ENCODE peak calls at places on chromosomes 1 and 21, in seven cellular contexts. A is fibroblast of the aortic adventitia, P is GM20000, B is adrenal gland, L is fibroblast of pulmonary artery, Q is WTC11, Y is pancreas. O is an unnamed sample.

GRCh38 chr1:21300774-21301173 is 10.5 kb upstream of the ECE1 start:
- DNase-seq in A (no peak), P (no peak), B (no peak), L (no peak), Q (no peak), Y (no peak), O (no peak)

GRCh38 chr1:9234223-9235122 is at the start of gene H6PD:
- DNase-seq in A (peak; percentile 70), P (peak; percentile 99), B (peak; percentile 90), L (peak; percentile 84), Q (peak; percentile 76), Y (peak; percentile 81), O (peak; percentile 90)

GRCh38 chr21:29237110-29238051 is 61.3 kb upstream of the BACH1 start:
- DNase-seq in A (peak; percentile 73), P (peak; percentile 17), B (no peak), L (no peak), Q (no peak), Y (no peak), O (no peak)

GRCh38 chr1:15948091-15948591 is 27.8 kb downstream of the ZBTB17 start:
- DNase-seq in A (peak; percentile 18), P (peak; percentile 24), B (peak; percentile 23), L (no peak), Q (no peak), Y (no peak), O (no peak)

GRCh38 chr1:244941121-244941520 is 76.8 kb upstream of the HNRNPU start:
- DNase-seq in A (no peak), P (peak; percentile 76), B (no peak), L (no peak), Q (no peak), Y (no peak), O (no peak)

GRCh38 chr1:214448536-214448935 is 102.9 kb downstream of the PTPN14 start:
- DNase-seq in A (no peak), P (no peak), B (no peak), L (no peak), Q (no peak), Y (no peak), O (no peak)

GRCh38 chr1:167707942-167708341 is 13.8 kb upstream of the MPZL1 start:
- DNase-seq in A (no peak), P (no peak), B (no peak), L (no peak), Q (no peak), Y (no peak), O (no peak)

GRCh38 chr1:159088050-159088449 is 11.5 kb upstream of the AIM2 start:
- DNase-seq in A (peak; percentile 84), P (no peak), B (no peak), L (peak; percentile 80), Q (no peak), Y (no peak), O (no peak)

GRCh38 chr1:27645071-27645415 is 10.1 kb upstream of the FGR start:
- DNase-seq in A (no peak), P (no peak), B (no peak), L (no peak), Q (no peak), Y (no peak), O (no peak)

GRCh38 chr1:36154765-36155559 is 998 bp upstream of the MAP7D1 start:
- DNase-seq in A (no peak), P (no peak), B (peak; percentile 64), L (no peak), Q (peak; percentile 38), Y (no peak), O (peak; percentile 38)

GRCh38 chr1:23628951-23629387 is 62.6 kb upstream of the RPL11 start:
- DNase-seq in A (no peak), P (no peak), B (no peak), L (no peak), Q (no peak), Y (no peak), O (no peak)

GRCh38 chr1:110548381-110548780 is 29.4 kb upstream of the KCNA10 start:
- DNase-seq in A (no peak), P (peak; percentile 34), B (no peak), L (peak; percentile 21), Q (peak; percentile 52), Y (no peak), O (peak; percentile 39)

GRCh38 chr1:145978860-145979745 is 14.6 kb downstream of the POLR3GL start:
- DNase-seq in A (peak; percentile 100), P (peak; percentile 89), B (peak; percentile 99), L (peak; percentile 100), Q (peak; percentile 80), Y (peak; percentile 77), O (peak; percentile 72)

GRCh38 chr1:7149080-7149838 is 364.0 kb downstream of the CAMTA1 start:
- DNase-seq in A (no peak), P (no peak), B (no peak), L (peak; percentile 3), Q (peak; percentile 51), Y (peak; percentile 58), O (peak; percentile 45)

GRCh38 chr1:193680924-193681316 is 494.5 kb upstream of the B3GALT2 start:
- DNase-seq in A (no peak), P (no peak), B (no peak), L (no peak), Q (no peak), Y (no peak), O (no peak)

GRCh38 chr1:51642739-51643142 is 25.8 kb downstream of the OSBPL9 start:
- DNase-seq in A (peak; percentile 96), P (no peak), B (no peak), L (peak; percentile 96), Q (no peak), Y (no peak), O (no peak)

GRCh38 chr1:18247151-18247550 is 139.6 kb downstream of the IGSF21 start:
- DNase-seq in A (no peak), P (no peak), B (no peak), L (no peak), Q (no peak), Y (no peak), O (no peak)

GRCh38 chr1:94694234-94694915 is 125.8 kb upstream of the SLC44A3 start:
- DNase-seq in A (no peak), P (no peak), B (no peak), L (no peak), Q (no peak), Y (no peak), O (no peak)

GRCh38 chr1:179021873-179022272 is 3.8 kb upstream of the FAM20B start:
- DNase-seq in A (no peak), P (no peak), B (peak; percentile 80), L (no peak), Q (no peak), Y (no peak), O (no peak)

GRCh38 chr1:84294751-84295150 is 6.8 kb upstream of the SAMD13 start:
- DNase-seq in A (no peak), P (no peak), B (no peak), L (no peak), Q (no peak), Y (no peak), O (no peak)

GRCh38 chr1:54823670-54824069 is 22.5 kb upstream of the TTC22 start:
- DNase-seq in A (no peak), P (no peak), B (no peak), L (no peak), Q (no peak), Y (no peak), O (no peak)

GRCh38 chr1:73673980-73674379 is 524.0 kb downstream of the LRRIQ3 start:
- DNase-seq in A (no peak), P (no peak), B (no peak), L (no peak), Q (no peak), Y (no peak), O (no peak)

GRCh38 chr1:26278835-26279597 is 870 bp upstream of the SH3BGRL3 start:
- DNase-seq in A (peak; percentile 62), P (peak; percentile 15), B (peak; percentile 54), L (peak; percentile 40), Q (no peak), Y (peak; percentile 39), O (peak; percentile 6)

GRCh38 chr1:24705260-24706073 is 39.8 kb upstream of the CLIC4 start:
- DNase-seq in A (peak; percentile 93), P (peak; percentile 85), B (peak; percentile 65), L (peak; percentile 99), Q (peak; percentile 85), Y (peak; percentile 74), O (peak; percentile 69)

GRCh38 chr1:116360435-116361173 is 12.4 kb upstream of the ATP1A1 start:
- DNase-seq in A (peak; percentile 69), P (peak; percentile 22), B (no peak), L (peak; percentile 58), Q (no peak), Y (no peak), O (no peak)
- TF ChIP-seq CTCF in A (peak; percentile 46), P (no peak), B (peak; percentile 17), L (peak; percentile 37), Q (no peak), Y (no peak), O (no peak)

DNA sequence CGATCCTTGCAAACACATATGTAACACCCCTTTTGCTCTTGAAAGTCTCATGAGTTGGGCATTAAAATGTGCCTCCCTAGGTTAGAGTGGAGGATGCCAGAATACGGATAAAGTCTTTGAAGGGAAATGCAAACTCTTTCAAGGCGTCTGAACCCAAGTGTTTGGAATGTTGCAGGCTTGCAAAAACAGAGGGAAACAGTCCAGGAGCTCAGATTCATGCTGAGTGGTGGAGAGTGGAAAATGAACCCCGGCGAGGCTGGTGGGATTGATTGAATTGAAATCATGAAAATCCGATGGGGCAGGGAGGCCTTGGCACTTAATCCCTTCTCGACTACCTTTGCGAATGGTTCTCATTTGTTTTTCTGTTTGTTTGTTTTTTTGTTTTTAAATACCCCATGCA is 175.5 kb downstream of the PGBD5 start:
- DNase-seq in A (no peak), P (no peak), B (no peak), L (no peak), Q (no peak), Y (no peak), O (no peak)
- TF ChIP-seq CTCF in A (no peak), P (no peak), B (no peak), L (no peak), Q (no peak), Y (no peak), O (no peak)

DNA sequence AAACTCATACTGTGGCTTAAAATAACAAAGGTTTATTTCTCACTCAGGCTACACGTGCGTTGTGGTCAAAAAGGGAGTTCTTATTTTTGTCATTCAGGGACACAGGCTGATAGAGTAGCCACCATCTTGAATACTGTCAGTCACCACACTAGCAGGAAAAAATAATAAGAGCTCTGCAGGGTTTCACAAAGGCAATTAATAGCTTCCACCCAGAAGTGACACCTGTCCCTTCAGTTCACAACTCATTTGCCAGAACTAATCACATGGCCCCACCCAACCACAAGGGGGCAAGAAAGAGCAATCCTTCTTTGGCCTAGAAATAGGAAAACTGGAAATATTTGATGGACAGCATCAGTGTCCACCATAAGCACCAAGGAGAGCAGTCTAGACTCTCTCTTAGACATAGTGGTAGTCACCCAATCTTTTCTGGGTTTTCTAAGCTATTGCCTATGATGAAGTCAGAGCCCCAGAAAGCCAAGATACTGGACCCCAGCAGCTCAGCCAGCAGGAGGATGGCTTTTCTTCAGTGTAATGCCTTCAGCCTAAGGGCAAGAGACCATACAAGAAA is 8.2 kb downstream of the HAPLN2 start:
- DNase-seq in A (peak; percentile 46), P (peak; percentile 62), B (no peak), L (peak; percentile 68), Q (peak; percentile 60), Y (peak; percentile 34), O (peak; percentile 64)
- TF ChIP-seq CTCF in A (peak; percentile 72), P (peak; percentile 78), B (peak; percentile 38), L (peak; percentile 75), Q (peak; percentile 70), Y (peak; percentile 38), O (peak; percentile 73)

DNA sequence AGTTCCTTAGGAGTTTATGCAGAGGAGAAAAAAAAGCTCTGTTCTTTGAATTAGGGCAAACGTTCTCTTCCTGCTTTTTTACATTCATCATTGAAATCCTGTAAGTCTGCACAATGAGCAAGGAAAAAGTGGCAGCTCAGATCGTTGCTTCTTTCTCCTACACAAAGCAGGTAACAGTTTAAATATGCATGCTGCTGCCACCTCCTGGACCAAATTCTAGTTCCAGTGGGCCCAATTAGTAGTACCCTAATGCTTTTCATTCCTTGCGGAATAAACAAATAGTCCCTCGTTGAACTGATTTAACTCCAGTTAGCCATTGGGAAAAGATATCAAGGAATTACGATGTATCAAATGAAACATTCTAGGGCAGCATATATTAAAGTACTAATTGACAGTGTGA is 20.1 kb downstream of the YTHDF2 start:
- DNase-seq in A (peak; percentile 20), P (no peak), B (no peak), L (peak; percentile 24), Q (no peak), Y (no peak), O (no peak)
- TF ChIP-seq CTCF in A (no peak), P (no peak), B (no peak), L (peak; percentile 34), Q (no peak), Y (no peak), O (no peak)

O was measured in nephron progenitor cell.